ENCODE peak calls at places on chromosomes 1 and 21, in nine cellular contexts. One of them, this sample, is unnamed.
A peak's percentile ranks its signal among the peaks of the same experiment; 100 is the strongest.

GRCh38 chr1:49864597-49864996 is 159.2 kb downstream of the AGBL4 start:
- DNase-seq in MCF 10A: peak; percentile 13
- DNase-seq in fibroblast of lung: no peak
- DNase-seq in T-cell: no peak
- DNase-seq in kidney glomerular epithelial cell: no peak
- DNase-seq in GM12865: no peak
- DNase-seq in HCT116: no peak
- DNase-seq in BJ: no peak
- DNase-seq in psoas muscle: no peak
- DNase-seq in this sample: peak; percentile 2

GRCh38 chr21:38669186-38669585 is 136.5 kb upstream of the ETS2 start:
- DNase-seq in GM12865: peak; percentile 23
- DNase-seq in HCT116: no peak
- DNase-seq in psoas muscle: no peak
- DNase-seq in fibroblast of lung: peak; percentile 37
- DNase-seq in kidney glomerular epithelial cell: peak; percentile 25
- DNase-seq in T-cell: no peak
- DNase-seq in BJ: no peak
- DNase-seq in MCF 10A: peak; percentile 48
- DNase-seq in this sample: no peak

GRCh38 chr1:40848530-40849189 is 13.5 kb downstream of the CITED4 start:
- DNase-seq in MCF 10A: peak; percentile 86
- DNase-seq in BJ: no peak
- DNase-seq in kidney glomerular epithelial cell: peak; percentile 70
- DNase-seq in T-cell: no peak
- DNase-seq in fibroblast of lung: peak; percentile 69
- DNase-seq in GM12865: peak; percentile 56
- DNase-seq in psoas muscle: peak; percentile 53
- DNase-seq in HCT116: peak; percentile 71
- DNase-seq in this sample: peak; percentile 52

GRCh38 chr1:3483801-3484444 is 29.5 kb downstream of the ARHGEF16 start:
- DNase-seq in HCT116: no peak
- DNase-seq in BJ: no peak
- DNase-seq in kidney glomerular epithelial cell: no peak
- DNase-seq in MCF 10A: peak; percentile 72
- DNase-seq in psoas muscle: peak; percentile 44
- DNase-seq in GM12865: no peak
- DNase-seq in T-cell: no peak
- DNase-seq in fibroblast of lung: no peak
- DNase-seq in this sample: no peak

GRCh38 chr1:162405800-162406199 is 6.1 kb downstream of the SH2D1B start:
- DNase-seq in kidney glomerular epithelial cell: no peak
- DNase-seq in HCT116: no peak
- DNase-seq in BJ: no peak
- DNase-seq in MCF 10A: no peak
- DNase-seq in psoas muscle: no peak
- DNase-seq in fibroblast of lung: no peak
- DNase-seq in T-cell: no peak
- DNase-seq in GM12865: no peak
- DNase-seq in this sample: no peak

GRCh38 chr1:212595787-212596714 is 12.5 kb upstream of the ATF3 start:
- DNase-seq in BJ: peak; percentile 98
- DNase-seq in psoas muscle: no peak
- DNase-seq in HCT116: peak; percentile 68
- DNase-seq in fibroblast of lung: peak; percentile 92
- DNase-seq in kidney glomerular epithelial cell: peak; percentile 99
- DNase-seq in MCF 10A: peak; percentile 97
- DNase-seq in T-cell: no peak
- DNase-seq in GM12865: peak; percentile 89
- DNase-seq in this sample: peak; percentile 96

GRCh38 chr1:225915538-225915991 is 8.5 kb downstream of the PYCR2 start:
- DNase-seq in MCF 10A: no peak
- DNase-seq in kidney glomerular epithelial cell: no peak
- DNase-seq in psoas muscle: no peak
- DNase-seq in BJ: no peak
- DNase-seq in GM12865: no peak
- DNase-seq in fibroblast of lung: no peak
- DNase-seq in HCT116: no peak
- DNase-seq in T-cell: no peak
- DNase-seq in this sample: no peak

GRCh38 chr1:64199154-64199553 is 4.3 kb upstream of the UBE2U start:
- DNase-seq in GM12865: no peak
- DNase-seq in T-cell: no peak
- DNase-seq in MCF 10A: peak; percentile 23
- DNase-seq in BJ: no peak
- DNase-seq in kidney glomerular epithelial cell: no peak
- DNase-seq in psoas muscle: no peak
- DNase-seq in fibroblast of lung: no peak
- DNase-seq in HCT116: no peak
- DNase-seq in this sample: no peak

GRCh38 chr1:17274186-17275170 is 25.6 kb downstream of the PADI3 start:
- DNase-seq in T-cell: no peak
- DNase-seq in HCT116: peak; percentile 42
- DNase-seq in MCF 10A: peak; percentile 61
- DNase-seq in BJ: no peak
- DNase-seq in GM12865: peak; percentile 88
- DNase-seq in psoas muscle: peak; percentile 35
- DNase-seq in kidney glomerular epithelial cell: peak; percentile 4
- DNase-seq in fibroblast of lung: peak; percentile 15
- DNase-seq in this sample: no peak

GRCh38 chr1:214331180-214331579 is 50.2 kb downstream of the SMYD2 start:
- DNase-seq in fibroblast of lung: no peak
- DNase-seq in HCT116: no peak
- DNase-seq in MCF 10A: no peak
- DNase-seq in T-cell: no peak
- DNase-seq in GM12865: no peak
- DNase-seq in BJ: no peak
- DNase-seq in psoas muscle: no peak
- DNase-seq in kidney glomerular epithelial cell: no peak
- DNase-seq in this sample: no peak

GRCh38 chr1:163544441-163544840 is 222.7 kb downstream of the NUF2 start:
- DNase-seq in kidney glomerular epithelial cell: no peak
- DNase-seq in BJ: no peak
- DNase-seq in psoas muscle: no peak
- DNase-seq in T-cell: no peak
- DNase-seq in MCF 10A: peak; percentile 54
- DNase-seq in fibroblast of lung: no peak
- DNase-seq in HCT116: no peak
- DNase-seq in GM12865: no peak
- DNase-seq in this sample: no peak

GRCh38 chr1:18108313-18109057 is 887 bp downstream of the IGSF21 start:
- DNase-seq in MCF 10A: no peak
- DNase-seq in T-cell: no peak
- DNase-seq in psoas muscle: no peak
- DNase-seq in kidney glomerular epithelial cell: no peak
- DNase-seq in GM12865: no peak
- DNase-seq in HCT116: no peak
- DNase-seq in fibroblast of lung: no peak
- DNase-seq in BJ: no peak
- DNase-seq in this sample: no peak

GRCh38 chr1:61973100-61973837 is 221.4 kb upstream of the L1TD1 start:
- DNase-seq in BJ: no peak
- DNase-seq in psoas muscle: no peak
- DNase-seq in GM12865: no peak
- DNase-seq in fibroblast of lung: no peak
- DNase-seq in HCT116: no peak
- DNase-seq in MCF 10A: peak; percentile 26
- DNase-seq in kidney glomerular epithelial cell: no peak
- DNase-seq in T-cell: no peak
- DNase-seq in this sample: no peak

GRCh38 chr21:42061195-42061865 is 9.8 kb upstream of the UMODL1 start:
- DNase-seq in T-cell: peak; percentile 39
- DNase-seq in kidney glomerular epithelial cell: no peak
- DNase-seq in fibroblast of lung: no peak
- DNase-seq in MCF 10A: no peak
- DNase-seq in BJ: no peak
- DNase-seq in psoas muscle: no peak
- DNase-seq in HCT116: no peak
- DNase-seq in GM12865: peak; percentile 93
- DNase-seq in this sample: no peak

GRCh38 chr1:84000196-84000885 is 1.4 kb upstream of the TTLL7 start:
- DNase-seq in GM12865: no peak
- DNase-seq in MCF 10A: no peak
- DNase-seq in fibroblast of lung: no peak
- DNase-seq in HCT116: no peak
- DNase-seq in kidney glomerular epithelial cell: no peak
- DNase-seq in psoas muscle: no peak
- DNase-seq in BJ: no peak
- DNase-seq in T-cell: no peak
- DNase-seq in this sample: no peak

GRCh38 chr1:27049607-27050006 is 37.0 kb upstream of the TENT5B start:
- DNase-seq in T-cell: no peak
- DNase-seq in psoas muscle: no peak
- DNase-seq in BJ: no peak
- DNase-seq in fibroblast of lung: no peak
- DNase-seq in GM12865: peak; percentile 52
- DNase-seq in kidney glomerular epithelial cell: no peak
- DNase-seq in MCF 10A: no peak
- DNase-seq in HCT116: no peak
- DNase-seq in this sample: no peak

GRCh38 chr21:36589352-36589971 is 109.5 kb upstream of the SIM2 start:
- DNase-seq in HCT116: peak; percentile 59
- DNase-seq in T-cell: no peak
- DNase-seq in fibroblast of lung: peak; percentile 54
- DNase-seq in GM12865: peak; percentile 71
- DNase-seq in MCF 10A: peak; percentile 61
- DNase-seq in kidney glomerular epithelial cell: no peak
- DNase-seq in BJ: peak; percentile 1
- DNase-seq in psoas muscle: peak; percentile 45
- DNase-seq in this sample: no peak

GRCh38 chr1:245503548-245503947 is 348.8 kb downstream of the KIF26B start:
- DNase-seq in MCF 10A: no peak
- DNase-seq in HCT116: no peak
- DNase-seq in T-cell: no peak
- DNase-seq in kidney glomerular epithelial cell: no peak
- DNase-seq in BJ: no peak
- DNase-seq in fibroblast of lung: no peak
- DNase-seq in psoas muscle: no peak
- DNase-seq in GM12865: no peak
- DNase-seq in this sample: no peak

GRCh38 chr1:21568809-21569385 is 59.7 kb downstream of the ALPL start:
- DNase-seq in GM12865: no peak
- DNase-seq in kidney glomerular epithelial cell: no peak
- DNase-seq in HCT116: no peak
- DNase-seq in T-cell: no peak
- DNase-seq in fibroblast of lung: no peak
- DNase-seq in BJ: no peak
- DNase-seq in MCF 10A: no peak
- DNase-seq in psoas muscle: no peak
- DNase-seq in this sample: no peak

GRCh38 chr21:37688952-37689659 is 227.2 kb downstream of the KCNJ6 start:
- DNase-seq in HCT116: no peak
- DNase-seq in fibroblast of lung: no peak
- DNase-seq in T-cell: no peak
- DNase-seq in BJ: no peak
- DNase-seq in MCF 10A: no peak
- DNase-seq in GM12865: no peak
- DNase-seq in kidney glomerular epithelial cell: no peak
- DNase-seq in psoas muscle: no peak
- DNase-seq in this sample: no peak

GRCh38 chr1:31939484-31940329 is 1.5 kb upstream of the PTP4A2 start:
- DNase-seq in MCF 10A: peak; percentile 95
- DNase-seq in T-cell: peak; percentile 65
- DNase-seq in kidney glomerular epithelial cell: peak; percentile 86
- DNase-seq in HCT116: peak; percentile 87
- DNase-seq in BJ: peak; percentile 67
- DNase-seq in fibroblast of lung: peak; percentile 83
- DNase-seq in GM12865: peak; percentile 93
- DNase-seq in psoas muscle: peak; percentile 50
- DNase-seq in this sample: peak; percentile 92

GRCh38 chr21:34509151-34509550 is 2.9 kb downstream of the KCNE1 start:
- DNase-seq in kidney glomerular epithelial cell: no peak
- DNase-seq in MCF 10A: no peak
- DNase-seq in GM12865: peak; percentile 27
- DNase-seq in HCT116: no peak
- DNase-seq in psoas muscle: no peak
- DNase-seq in fibroblast of lung: no peak
- DNase-seq in BJ: no peak
- DNase-seq in T-cell: no peak
- DNase-seq in this sample: no peak

GRCh38 chr1:235018720-235019444 is 109.8 kb downstream of the TOMM20 start:
- DNase-seq in T-cell: no peak
- DNase-seq in GM12865: no peak
- DNase-seq in BJ: no peak
- DNase-seq in kidney glomerular epithelial cell: no peak
- DNase-seq in HCT116: no peak
- DNase-seq in psoas muscle: no peak
- DNase-seq in fibroblast of lung: no peak
- DNase-seq in MCF 10A: no peak
- DNase-seq in this sample: no peak

GRCh38 chr21:35223480-35224156 is 174.5 kb upstream of the RUNX1 start:
- DNase-seq in kidney glomerular epithelial cell: no peak
- DNase-seq in MCF 10A: no peak
- DNase-seq in psoas muscle: no peak
- DNase-seq in BJ: no peak
- DNase-seq in fibroblast of lung: no peak
- DNase-seq in GM12865: no peak
- DNase-seq in T-cell: no peak
- DNase-seq in HCT116: no peak
- DNase-seq in this sample: no peak

GRCh38 chr1:2179283-2180013 is 15.1 kb downstream of the FAAP20 start:
- DNase-seq in HCT116: no peak
- DNase-seq in MCF 10A: no peak
- DNase-seq in fibroblast of lung: no peak
- DNase-seq in psoas muscle: no peak
- DNase-seq in kidney glomerular epithelial cell: no peak
- DNase-seq in GM12865: no peak
- DNase-seq in BJ: no peak
- DNase-seq in T-cell: no peak
- DNase-seq in this sample: no peak

GRCh38 chr21:29145837-29146453 is 15.5 kb downstream of the MAP3K7CL start:
- DNase-seq in MCF 10A: peak; percentile 79
- DNase-seq in fibroblast of lung: no peak
- DNase-seq in kidney glomerular epithelial cell: no peak
- DNase-seq in T-cell: no peak
- DNase-seq in psoas muscle: no peak
- DNase-seq in HCT116: no peak
- DNase-seq in GM12865: no peak
- DNase-seq in BJ: no peak
- DNase-seq in this sample: no peak

GRCh38 chr1:203202431-203203245 is 16.1 kb upstream of the CHI3L1 start:
- DNase-seq in T-cell: no peak
- DNase-seq in BJ: peak; percentile 69
- DNase-seq in psoas muscle: peak; percentile 69
- DNase-seq in kidney glomerular epithelial cell: no peak
- DNase-seq in fibroblast of lung: peak; percentile 95
- DNase-seq in GM12865: no peak
- DNase-seq in MCF 10A: peak; percentile 97
- DNase-seq in HCT116: no peak
- DNase-seq in this sample: no peak

GRCh38 chr1:29425656-29426055 is 189.3 kb downstream of the PTPRU start:
- DNase-seq in kidney glomerular epithelial cell: no peak
- DNase-seq in HCT116: no peak
- DNase-seq in T-cell: no peak
- DNase-seq in MCF 10A: no peak
- DNase-seq in psoas muscle: no peak
- DNase-seq in GM12865: no peak
- DNase-seq in fibroblast of lung: no peak
- DNase-seq in BJ: no peak
- DNase-seq in this sample: no peak

GRCh38 chr1:182245040-182245439 is 146.6 kb downstream of the GLUL start:
- DNase-seq in HCT116: no peak
- DNase-seq in MCF 10A: no peak
- DNase-seq in fibroblast of lung: no peak
- DNase-seq in T-cell: no peak
- DNase-seq in GM12865: no peak
- DNase-seq in psoas muscle: no peak
- DNase-seq in BJ: no peak
- DNase-seq in kidney glomerular epithelial cell: no peak
- DNase-seq in this sample: no peak

GRCh38 chr1:78101514-78101913 is 55.7 kb downstream of the GIPC2 start:
- DNase-seq in GM12865: no peak
- DNase-seq in T-cell: no peak
- DNase-seq in MCF 10A: peak; percentile 45
- DNase-seq in fibroblast of lung: peak; percentile 93
- DNase-seq in HCT116: peak; percentile 82
- DNase-seq in BJ: peak; percentile 76
- DNase-seq in kidney glomerular epithelial cell: peak; percentile 94
- DNase-seq in psoas muscle: no peak
- DNase-seq in this sample: peak; percentile 25

GRCh38 chr1:202638019-202638887 is 72.0 kb downstream of the SYT2 start:
- DNase-seq in BJ: no peak
- DNase-seq in MCF 10A: no peak
- DNase-seq in GM12865: no peak
- DNase-seq in psoas muscle: no peak
- DNase-seq in T-cell: no peak
- DNase-seq in HCT116: no peak
- DNase-seq in kidney glomerular epithelial cell: no peak
- DNase-seq in fibroblast of lung: no peak
- DNase-seq in this sample: no peak

This sample was measured in Caki2.